ENCODE peak calls at places on chromosomes 11 and 22, in nine cellular contexts. D, V, B, P, Z, X, U, G and K are unnamed samples.

GRCh38 chr11:122367809-122368231 is 251.8 kb upstream of the BLID start:
- DNase-seq in D (peak), V (no peak), B (no peak), P (peak), Z (no peak), X (peak), U (peak), G (no peak), K (no peak)

GRCh38 chr11:67195971-67196418 is 70.3 kb upstream of the GRK2 start:
- DNase-seq in D (no peak), V (no peak), B (no peak), P (peak), Z (no peak), X (no peak), U (no peak), G (no peak), K (peak)

GRCh38 chr11:35058318-35058717 is 80.7 kb upstream of the CD44 start:
- DNase-seq in D (no peak), V (no peak), B (no peak), P (no peak), Z (no peak), X (no peak), U (no peak), G (no peak), K (no peak)

GRCh38 chr11:114285599-114285998 is 10.6 kb upstream of the NNMT start:
- DNase-seq in D (peak), V (no peak), B (no peak), P (no peak), Z (no peak), X (no peak), U (no peak), G (no peak), K (no peak)

GRCh38 chr11:30879322-30880020 is 293.3 kb upstream of the MPPED2 start:
- DNase-seq in D (no peak), V (no peak), B (no peak), P (peak), Z (peak), X (no peak), U (no peak), G (no peak), K (no peak)

GRCh38 chr11:12771875-12772274 is 97.7 kb downstream of the TEAD1 start:
- DNase-seq in D (no peak), V (no peak), B (no peak), P (peak), Z (no peak), X (no peak), U (no peak), G (no peak), K (no peak)

GRCh38 chr11:65355013-65355775 is 643 bp downstream of the TIGD3 start:
- DNase-seq in D (no peak), V (peak), B (peak), P (no peak), Z (no peak), X (no peak), U (peak), G (peak), K (no peak)

GRCh38 chr11:98207086-98207485 is 813.7 kb upstream of the CNTN5 start:
- DNase-seq in D (no peak), V (no peak), B (peak), P (no peak), Z (no peak), X (no peak), U (no peak), G (no peak), K (no peak)

GRCh38 chr22:38335077-38335476 is 17.8 kb upstream of the CSNK1E start:
- DNase-seq in D (peak), V (no peak), B (no peak), P (no peak), Z (no peak), X (no peak), U (no peak), G (no peak), K (no peak)

GRCh38 chr22:46574438-46574992 is 37.1 kb upstream of the CELSR1 start:
- DNase-seq in D (no peak), V (peak), B (peak), P (no peak), Z (no peak), X (no peak), U (no peak), G (no peak), K (no peak)

GRCh38 chr11:18705651-18706281 is 7.2 kb downstream of the TMEM86A start:
- DNase-seq in D (no peak), V (peak), B (no peak), P (no peak), Z (no peak), X (no peak), U (peak), G (no peak), K (no peak)

GRCh38 chr11:16402654-16403447 is 46.5 kb upstream of the SOX6 start:
- DNase-seq in D (peak), V (no peak), B (no peak), P (peak), Z (no peak), X (no peak), U (no peak), G (peak), K (no peak)

GRCh38 chr22:41915035-41915782 is at the start of gene SHISA8:
- DNase-seq in D (peak), V (peak), B (no peak), P (no peak), Z (no peak), X (no peak), U (peak), G (no peak), K (no peak)

DNA sequence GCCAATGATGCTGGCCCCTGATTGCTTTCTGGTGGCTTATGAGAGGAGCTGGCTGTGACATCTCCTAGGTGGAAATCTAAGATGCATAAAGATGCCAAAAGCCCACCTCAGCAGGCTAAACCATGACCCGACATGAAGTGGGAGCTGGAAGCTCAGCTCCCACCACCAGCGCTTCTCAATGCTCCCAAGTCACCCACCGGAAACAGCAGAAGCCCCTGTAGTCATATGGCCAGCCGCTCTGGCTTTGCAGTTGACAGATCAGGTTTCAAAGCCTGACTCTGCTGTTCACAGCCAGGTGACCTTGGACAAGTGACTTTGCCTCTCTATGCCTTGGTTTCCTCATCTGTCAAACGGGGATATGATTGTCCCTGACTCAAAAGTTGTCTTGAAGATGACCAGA is 29.1 kb upstream of the ANO1 start:
- DNase-seq in D (no peak), V (no peak), B (peak), P (no peak), Z (no peak), X (no peak), U (no peak), G (no peak), K (no peak)
- H3K4me3 ChIP-seq in D (no peak), V (no peak), B (no peak), P (no peak), Z (no peak), X (no peak), U (no peak), G (no peak), K (no peak)

GRCh38 chr11:870127-870413 is 27.4 kb downstream of the TSPAN4 start:
- DNase-seq in D (no peak), V (no peak), B (no peak), P (no peak), Z (no peak), X (no peak), U (no peak), G (no peak), K (no peak)
- TF ChIP-seq CTCF in D (peak), V (no peak), B (no peak), P (peak), Z (no peak), X (peak), U (peak), G (no peak), K (peak)

GRCh38 chr11:119121008-119121810 is at the start of gene HINFP:
- DNase-seq in D (peak), V (peak), B (peak), P (peak), Z (peak), X (peak), U (peak), G (peak), K (peak)

GRCh38 chr11:119120639-119121007 is 757 bp upstream of the HINFP start:
- DNase-seq in D (no peak), V (no peak), B (no peak), P (no peak), Z (no peak), X (no peak), U (no peak), G (no peak), K (no peak)

GRCh38 chr11:119118227-119118626 is 3.2 kb upstream of the HINFP start:
- DNase-seq in D (no peak), V (no peak), B (no peak), P (no peak), Z (no peak), X (no peak), U (no peak), G (no peak), K (no peak)

GRCh38 chr11:119125849-119126248 is 4.5 kb downstream of the HINFP start:
- DNase-seq in D (no peak), V (no peak), B (no peak), P (no peak), Z (no peak), X (no peak), U (no peak), G (no peak), K (no peak)

DNA sequence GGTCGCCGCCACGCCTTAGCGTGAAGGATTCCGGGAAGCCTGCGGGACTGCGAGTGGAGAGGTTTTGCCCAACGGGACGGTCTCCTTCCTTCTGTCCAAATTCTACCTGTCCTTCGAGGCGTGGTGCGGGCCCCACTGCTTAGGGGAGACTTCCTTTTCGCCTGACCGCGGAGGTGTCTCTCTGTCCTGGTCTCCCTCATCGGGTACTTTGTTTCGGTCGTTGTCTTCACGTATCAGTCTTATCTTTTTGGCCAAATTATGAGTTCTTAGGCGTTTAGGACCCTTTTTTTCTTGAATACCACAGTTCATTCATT is 388 bp downstream of the HINFP start:
- DNase-seq in D (no peak), V (no peak), B (no peak), P (no peak), Z (no peak), X (no peak), U (no peak), G (no peak), K (no peak)
- H3K4me3 ChIP-seq in D (peak), V (peak), B (peak), P (peak), Z (peak), X (peak), U (peak), G (peak), K (peak)

GRCh38 chr22:22752556-22753477 is 108.4 kb downstream of the GGTLC2 start:
- DNase-seq in D (peak), V (no peak), B (peak), P (no peak), Z (no peak), X (no peak), U (peak), G (no peak), K (no peak)
- TF ChIP-seq CTCF in D (no peak), V (no peak), B (no peak), P (no peak), Z (no peak), X (no peak), U (no peak), G (no peak), K (no peak)